ENCODE peak calls at places on chromosomes 12 and 14, in nine cellular contexts. D is endothelial cell; M is NCI-H2029; G is uterus; R is activated naive CD4-positive, alpha-beta T cell; H is pancreas; X is activated CD8-positive, alpha-beta memory T cell treated with anti-CD3 and anti-CD28 coated beads, Interleukin-2, amount 50 U/mL, for 4 hours; C is psoas muscle; O is body of pancreas. Q is an unnamed sample.

GRCh38 chr12:40175045-40175444 is 49.8 kb upstream of the LRRK2 start:
- DNase-seq in D (no peak), H (no peak), R (no peak), X (no peak), M (no peak), G (no peak), C (no peak), O (no peak), Q (no peak)

GRCh38 chr12:1740161-1740948 is 49.5 kb downstream of the ADIPOR2 start:
- DNase-seq in D (no peak), R (no peak), G (no peak), O (no peak), M (no peak), H (no peak), X (no peak), C (no peak), Q (no peak)

GRCh38 chr14:66443158-66443695 is 42.9 kb upstream of the CCDC196 start:
- DNase-seq in X (no peak), O (no peak), R (no peak), D (no peak), G (no peak), C (no peak), M (no peak), H (no peak), Q (no peak)

GRCh38 chr14:61766136-61766535 is 3.9 kb downstream of the SNAPC1 start:
- DNase-seq in M (peak), O (no peak), C (no peak), G (no peak), R (no peak), D (no peak), H (no peak), X (no peak), Q (no peak)

GRCh38 chr12:70543444-70543843 is 93.8 kb downstream of the PTPRB start:
- DNase-seq in D (no peak), O (no peak), R (no peak), M (no peak), H (no peak), G (no peak), C (no peak), X (no peak), Q (peak)

GRCh38 chr12:71426648-71427047 is 12.9 kb upstream of the LGR5 start:
- DNase-seq in D (no peak), H (no peak), X (no peak), G (no peak), O (no peak), R (no peak), C (no peak), M (no peak), Q (peak)

GRCh38 chr12:3353621-3354020 is 137.4 kb upstream of the PRMT8 start:
- DNase-seq in R (no peak), O (no peak), M (no peak), H (no peak), G (no peak), X (no peak), C (no peak), D (no peak), Q (no peak)

GRCh38 chr14:83217492-83217891 is 1683.8 kb upstream of the SEL1L start:
- DNase-seq in X (no peak), M (no peak), G (no peak), H (no peak), D (no peak), C (no peak), O (no peak), R (no peak), Q (peak)

GRCh38 chr12:121530600-121531355 is 50.0 kb downstream of the KDM2B start:
- DNase-seq in G (peak), M (no peak), D (peak), X (peak), R (peak), H (no peak), C (peak), O (peak), Q (peak)

GRCh38 chr14:75418779-75419768 is 8.7 kb upstream of the JDP2 start:
- DNase-seq in D (peak), X (no peak), H (peak), C (no peak), G (no peak), M (no peak), O (peak), R (no peak), Q (no peak)

GRCh38 chr12:53782093-53782703 is 30.4 kb upstream of the CISTR start:
- DNase-seq in M (no peak), X (no peak), D (no peak), R (no peak), H (no peak), C (no peak), G (no peak), O (no peak), Q (no peak)

GRCh38 chr14:103199141-103199540 is 75.9 kb downstream of the TNFAIP2 start:
- DNase-seq in C (peak), D (no peak), R (no peak), M (no peak), O (no peak), X (no peak), G (peak), H (no peak), Q (peak)

GRCh38 chr12:72010365-72010764 is 71.7 kb downstream of the TPH2 start:
- DNase-seq in R (no peak), X (no peak), G (no peak), D (no peak), C (no peak), O (no peak), M (no peak), H (no peak), Q (no peak)

GRCh38 chr14:103296987-103297386 is 37.0 kb upstream of the EIF5 start:
- DNase-seq in O (no peak), D (no peak), R (no peak), M (no peak), X (no peak), C (no peak), G (no peak), H (no peak), Q (no peak)

GRCh38 chr12:45895961-45896360 is 94.4 kb downstream of the SCAF11 start:
- DNase-seq in M (no peak), C (no peak), H (no peak), O (no peak), D (no peak), R (no peak), G (no peak), X (no peak), Q (no peak)